ENCODE peak calls at places on chromosomes 13 and 19, in four cellular contexts. Z is right cardiac atrium, B is Caco-2, U is gastrocnemius medialis. A is an unnamed sample. For H3K9me3, the result is how much of the 10 kb centered on the place peaks cover.

GRCh38 chr19:38509027-38509426 is 75.5 kb downstream of the RYR1 start:
- DNase-seq in Z (no peak), B (no peak), U (no peak), A (no peak)

GRCh38 chr13:84025828-84026227 is 143.6 kb upstream of the SLITRK1 start:
- DNase-seq in Z (no peak), B (no peak), U (no peak), A (peak)

GRCh38 chr19:55005684-55006488 is 32.2 kb downstream of the GP6 start:
- DNase-seq in Z (no peak), B (peak), U (peak), A (peak)

GRCh38 chr19:10740798-10741197 is 22.9 kb downstream of the DNM2 start:
- DNase-seq in Z (no peak), B (no peak), U (no peak), A (no peak)

GRCh38 chr19:46624958-46625661 is at the start of gene PTGIR:
- DNase-seq in Z (peak), B (no peak), U (peak), A (no peak)

GRCh38 chr13:44432595-44432994 is 59.0 kb downstream of the SERP2 start:
- DNase-seq in Z (no peak), B (no peak), U (no peak), A (no peak)

GRCh38 chr19:34733266-34733825 is 697 bp upstream of the ZNF181 start:
- DNase-seq in Z (no peak), B (peak), U (no peak), A (no peak)

GRCh38 chr19:46648070-46648960 is 12.3 kb upstream of the GNG8 start:
- DNase-seq in Z (no peak), B (no peak), U (no peak), A (no peak)

GRCh38 chr13:92224052-92224821 is 825.8 kb downstream of the GPC5 start:
- DNase-seq in Z (peak), B (no peak), U (no peak), A (no peak)

GRCh38 chr19:54155694-54156093 is 3.8 kb downstream of the LENG1 start:
- DNase-seq in Z (peak), B (no peak), U (no peak), A (no peak)

GRCh38 chr19:38268539-38268938 is 4.2 kb downstream of the SPINT2 start:
- DNase-seq in Z (no peak), B (no peak), U (no peak), A (no peak)

GRCh38 chr13:94344126-94344863 is 135.2 kb downstream of the DCT start:
- DNase-seq in Z (no peak), B (no peak), U (no peak), A (no peak)

GRCh38 chr13:36778083-36778671 is 40.8 kb upstream of the RFXAP start:
- DNase-seq in Z (no peak), B (peak), U (no peak), A (no peak)

GRCh38 chr19:31943305-31943704 is 402.1 kb upstream of the ZNF507 start:
- DNase-seq in Z (peak), B (no peak), U (no peak), A (no peak)
- H3K9me3 ChIP-seq in Z (under half), B (under half), U (under half), A (under half)

GRCh38 chr19:22472180-22472637 is 50.1 kb upstream of the ZNF98 start:
- DNase-seq in Z (no peak), B (no peak), U (no peak), A (no peak)
- H3K9me3 ChIP-seq in Z (under half), B (under half), U (under half), A (half or more)

GRCh38 chr19:27654266-27654990 is 1558.5 kb downstream of the UQCRFS1 start:
- DNase-seq in Z (no peak), B (no peak), U (no peak), A (no peak)
- H3K9me3 ChIP-seq in Z (under half), B (under half), U (under half), A (under half)

DNA sequence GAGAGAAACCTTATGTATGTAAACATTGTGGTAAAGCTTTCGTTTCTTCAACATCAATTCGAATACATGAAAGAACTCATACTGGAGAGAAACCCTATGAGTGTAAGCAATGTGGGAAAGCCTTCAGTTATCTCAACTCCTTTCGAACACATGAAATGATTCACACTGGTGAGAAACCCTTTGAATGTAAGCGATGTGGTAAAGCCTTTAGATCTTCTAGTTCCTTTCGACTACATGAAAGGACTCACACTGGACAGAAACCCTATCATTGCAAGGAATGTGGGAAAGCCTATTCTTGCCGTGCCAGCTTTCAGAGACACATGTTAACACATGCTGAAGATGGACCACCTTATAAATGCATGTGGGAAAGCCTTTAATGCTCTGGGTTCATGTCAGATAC is 24.7 kb downstream of the ZNF136 start:
- DNase-seq in Z (no peak), B (no peak), U (no peak), A (no peak)
- H3K9me3 ChIP-seq in Z (under half), B (under half), U (half or more), A (half or more)

GRCh38 chr19:12464769-12465725 is 19.6 kb downstream of the ZNF709 start:
- DNase-seq in Z (no peak), B (no peak), U (no peak), A (no peak)
- H3K9me3 ChIP-seq in Z (under half), B (under half), U (under half), A (half or more)

GRCh38 chr19:19679176-19680073 is 10.8 kb downstream of the ZNF101 start:
- DNase-seq in Z (no peak), B (no peak), U (no peak), A (no peak)
- H3K9me3 ChIP-seq in Z (under half), B (under half), U (under half), A (under half)

DNA sequence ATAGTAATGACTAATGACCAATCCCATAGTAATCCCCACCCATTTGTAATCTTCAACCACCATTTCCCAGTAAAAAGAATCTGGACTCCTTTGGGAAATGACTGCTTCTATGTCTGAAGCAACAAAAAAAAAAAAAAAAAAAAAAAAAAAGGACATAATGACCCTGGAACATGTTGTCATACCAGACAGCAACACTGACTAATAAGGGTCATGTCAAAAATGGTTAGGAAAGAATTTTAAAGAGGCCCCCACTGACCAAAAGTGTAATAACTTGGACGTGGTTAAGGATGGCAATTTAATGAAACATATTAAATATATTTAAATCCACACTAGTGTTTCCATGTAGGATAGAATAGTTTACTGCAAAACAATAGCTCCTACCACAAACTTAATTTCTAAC is 88.2 kb downstream of the TUBA3C start:
- DNase-seq in Z (no peak), B (no peak), U (no peak), A (no peak)
- H3K9me3 ChIP-seq in Z (under half), B (under half), U (under half), A (under half)

GRCh38 chr19:12450817-12451216 is 10.0 kb upstream of the ZNF443 start:
- DNase-seq in Z (no peak), B (no peak), U (no peak), A (no peak)

GRCh38 chr19:12448808-12449207 is 8.0 kb upstream of the ZNF443 start:
- DNase-seq in Z (no peak), B (no peak), U (no peak), A (no peak)

GRCh38 chr19:12453495-12453894 is 12.7 kb upstream of the ZNF443 start:
- DNase-seq in Z (no peak), B (peak), U (no peak), A (no peak)
- H3K9me3 ChIP-seq in Z (under half), B (under half), U (under half), A (under half)

GRCh38 chr19:734716-735115 is 16.2 kb upstream of the MISP start:
- DNase-seq in Z (no peak), B (no peak), U (no peak), A (no peak)
- H3K9me3 ChIP-seq in Z (under half), B (under half), U (under half), A (under half)

GRCh38 chr19:19711934-19712828 is 20.7 kb downstream of the ZNF14 start:
- DNase-seq in Z (no peak), B (no peak), U (no peak), A (no peak)

GRCh38 chr19:19710506-19710905 is 22.4 kb downstream of the ZNF14 start:
- DNase-seq in Z (no peak), B (no peak), U (no peak), A (no peak)

GRCh38 chr19:19711306-19711933 is 21.5 kb downstream of the ZNF14 start:
- DNase-seq in Z (no peak), B (no peak), U (no peak), A (no peak)
- H3K9me3 ChIP-seq in Z (under half), B (half or more), U (half or more), A (half or more)